ENCODE peak calls at places on chromosomes 3 and 15, in ten cellular contexts. B, I, G, U, K, S, O, X, Z and Q are unnamed samples.

GRCh38 chr15:69849232-69849610 is 248.5 kb downstream of the TLE3 start:
- DNase-seq in I (no peak), X (no peak), G (peak; percentile 20), S (no peak), K (no peak), Z (no peak), U (no peak), B (no peak), O (no peak), Q (no peak)

GRCh38 chr3:66428733-66429132 is 72.1 kb downstream of the LRIG1 start:
- DNase-seq in O (peak; percentile 85), I (no peak), K (peak; percentile 62), B (peak; percentile 65), Z (peak; percentile 75), X (peak; percentile 76), S (peak; percentile 64), U (peak; percentile 88), G (peak; percentile 100), Q (peak; percentile 95)

GRCh38 chr3:165895919-165896318 is 58.7 kb upstream of the BCHE start:
- DNase-seq in S (no peak), I (peak; percentile 31), K (peak; percentile 48), B (no peak), U (no peak), X (no peak), G (no peak), Z (no peak), O (no peak), Q (no peak)

GRCh38 chr3:174891524-174892203 is 32.5 kb downstream of the NAALADL2 start:
- DNase-seq in B (no peak), I (peak; percentile 21), K (peak; percentile 3), G (peak; percentile 9), S (no peak), Z (no peak), X (no peak), O (no peak), U (no peak), Q (no peak)

GRCh38 chr3:113747719-113748046 is 848 bp downstream of the ATP6V1A start:
- DNase-seq in Z (no peak), U (no peak), O (no peak), K (no peak), B (no peak), I (peak; percentile 12), X (no peak), G (no peak), S (no peak), Q (no peak)

GRCh38 chr15:63818191-63818590 is 15.6 kb downstream of the HERC1 start:
- DNase-seq in X (no peak), B (no peak), I (no peak), S (no peak), G (peak; percentile 22), K (peak; percentile 32), O (no peak), U (no peak), Z (no peak), Q (no peak)

GRCh38 chr3:8847317-8847716 is 77.9 kb upstream of the OXTR start:
- DNase-seq in B (no peak), U (no peak), G (no peak), X (no peak), Z (no peak), I (no peak), O (no peak), K (no peak), S (no peak), Q (no peak)

GRCh38 chr3:48919215-48920138 is 835 bp downstream of the ARIH2 start:
- DNase-seq in O (no peak), B (peak; percentile 20), K (peak; percentile 61), Z (peak; percentile 77), S (no peak), G (peak; percentile 50), X (peak; percentile 28), I (peak; percentile 64), U (no peak), Q (peak; percentile 16)

DNA sequence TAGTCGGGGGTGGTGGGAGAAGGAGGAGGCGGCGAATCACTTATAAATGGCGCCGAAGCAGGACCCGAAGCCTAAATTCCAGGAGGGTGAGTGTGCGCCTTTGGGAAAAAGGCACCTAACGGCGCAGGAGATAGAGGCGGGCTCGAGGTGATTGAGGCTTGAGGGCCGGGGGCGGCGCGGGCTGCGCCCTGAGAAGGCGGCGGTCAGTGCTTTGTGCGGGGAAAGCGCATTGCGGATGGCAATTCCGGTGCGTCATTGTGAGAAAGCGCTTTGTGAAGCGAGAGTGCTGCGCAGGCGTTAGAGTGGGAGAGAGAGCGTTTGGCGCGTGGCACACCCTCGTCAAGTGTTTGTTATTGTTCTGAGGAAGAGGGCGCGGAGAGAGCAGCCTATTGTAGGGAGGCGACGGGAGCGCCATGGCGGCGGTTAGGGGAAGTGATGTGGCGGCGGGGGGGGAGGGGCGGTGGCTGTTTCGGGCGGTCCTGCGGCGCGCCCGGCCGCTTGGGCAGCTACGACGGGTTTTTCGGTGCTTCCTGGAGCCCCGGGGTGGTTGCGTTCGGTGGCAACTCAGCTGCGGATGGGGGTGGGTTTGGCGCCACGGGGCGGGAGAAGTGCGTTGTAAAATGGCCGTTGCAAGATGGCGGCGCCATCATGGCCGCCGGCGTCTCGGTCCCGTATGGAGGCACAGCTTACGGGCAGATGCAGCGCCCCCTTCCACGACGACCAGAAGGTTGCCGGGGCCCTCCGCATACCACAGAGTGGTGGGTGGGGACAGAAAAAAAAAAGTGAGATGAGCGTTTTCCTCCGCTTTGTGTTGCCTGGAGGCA is 494 bp downstream of the MORF4L1 start:
- DNase-seq in S (peak; percentile 55), U (peak; percentile 84), Z (peak; percentile 91), B (peak; percentile 85), O (peak; percentile 72), G (peak; percentile 93), I (peak; percentile 93), X (peak; percentile 78), K (peak; percentile 94), Q (peak; percentile 52)
- TF ChIP-seq CTCF in S (peak; percentile 35), U (peak; percentile 11), Z (peak; percentile 41), B (peak; percentile 61), O (no peak), G (peak; percentile 60), I (peak; percentile 24), X (no peak), K (peak; percentile 46), Q (peak; percentile 45)

GRCh38 chr15:41584636-41585139 is 25.7 kb downstream of the TYRO3 start:
- DNase-seq in K (no peak), Z (no peak), I (peak; percentile 42), S (no peak), G (no peak), X (no peak), O (no peak), U (no peak), B (no peak), Q (no peak)

GRCh38 chr15:41583795-41584194 is 24.8 kb downstream of the TYRO3 start:
- DNase-seq in G (no peak), X (no peak), S (no peak), O (no peak), K (no peak), B (no peak), I (peak; percentile 69), U (no peak), Z (no peak), Q (no peak)

GRCh38 chr15:41581110-41581509 is 22.1 kb downstream of the TYRO3 start:
- DNase-seq in Z (no peak), I (peak; percentile 85), U (no peak), S (no peak), B (no peak), K (peak; percentile 71), X (no peak), G (no peak), O (no peak), Q (no peak)

DNA sequence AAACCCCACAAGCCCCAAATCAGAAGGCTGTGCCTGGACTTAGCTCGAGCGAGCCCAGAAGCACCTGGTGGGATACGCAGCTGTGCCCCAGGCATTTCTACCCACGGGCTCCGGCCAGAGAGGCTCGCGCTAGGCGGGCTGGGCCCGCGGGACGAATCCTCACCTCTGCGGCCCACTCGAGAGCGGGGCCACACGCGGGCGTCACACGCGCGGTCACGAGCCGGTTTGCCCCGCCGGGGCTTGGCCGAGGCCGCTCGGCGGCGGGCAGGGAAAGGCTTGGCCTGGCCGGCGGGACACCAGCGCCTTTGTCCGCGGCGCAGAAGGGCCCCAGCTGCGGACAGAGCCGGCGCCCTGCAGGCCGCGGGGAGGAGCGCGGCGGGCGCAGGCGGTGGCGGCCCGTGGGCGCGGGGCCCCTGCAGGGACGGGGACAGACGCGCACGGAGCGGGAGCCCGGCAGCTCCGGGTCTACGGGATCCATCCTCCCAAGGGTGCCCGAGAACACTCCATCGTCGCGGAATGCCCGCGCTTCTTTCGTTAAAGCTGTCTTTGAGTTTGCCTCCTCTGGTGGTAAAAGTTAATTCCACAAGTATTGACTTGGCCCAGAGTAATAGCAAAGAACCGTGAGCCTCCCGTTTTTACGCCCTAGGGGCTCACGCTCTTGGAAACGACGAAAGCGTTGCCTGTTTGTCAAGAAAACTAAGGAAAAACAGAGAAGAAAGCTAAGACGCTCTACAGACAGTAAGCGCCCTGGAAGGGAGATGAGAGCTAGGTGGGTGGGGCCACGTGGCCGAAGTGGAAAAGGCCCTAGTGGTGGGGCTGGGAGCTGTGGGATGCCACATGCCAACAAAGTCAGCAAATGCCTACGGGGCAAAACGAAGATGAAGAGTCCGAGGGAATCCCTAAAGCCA is 26.4 kb downstream of the TYRO3 start:
- DNase-seq in K (peak; percentile 58), G (peak; percentile 44), X (peak; percentile 48), S (peak; percentile 2), U (no peak), Z (peak; percentile 64), I (peak; percentile 82), B (peak; percentile 52), O (no peak), Q (no peak)
- H3K4me3 ChIP-seq in K (peak overlapping the region; percentile 12), G (peak overlapping the region; percentile 23), X (peak overlapping the region; percentile 58), S (peak overlapping the region; percentile 68), U (peak overlapping the region; percentile 57), Z (peak overlapping the region; percentile 46), I (peak overlapping the region; percentile 49), B (peak overlapping the region; percentile 68), O (peak overlapping the region; percentile 76), Q (peak overlapping the region; percentile 22)

GRCh38 chr15:29704950-29705597 is 117.2 kb downstream of the TJP1 start:
- DNase-seq in O (no peak), G (no peak), U (no peak), I (no peak), S (no peak), B (no peak), Z (no peak), X (no peak), K (no peak), Q (no peak)
- H3K36me3 ChIP-seq in O (peaks cover 13% of the 10 kb centered on the region), G (peaks cover 46% of the 10 kb centered on the region), U (peaks cover 95% of the 10 kb centered on the region), I (peaks cover 7% of the 10 kb centered on the region), S (peaks cover 38% of the 10 kb centered on the region), B (peaks cover 100% of the 10 kb centered on the region), Z (peaks cover 30% of the 10 kb centered on the region), X (peaks cover 99% of the 10 kb centered on the region), K (peaks cover 9% of the 10 kb centered on the region), Q (peaks cover 5% of the 10 kb centered on the region)

GRCh38 chr3:183447206-183448001 is 19.0 kb upstream of the MCF2L2 start:
- DNase-seq in B (peak; percentile 89), O (peak; percentile 65), Z (peak; percentile 89), U (peak; percentile 80), X (peak; percentile 82), I (peak; percentile 94), S (no peak), G (peak; percentile 67), K (peak; percentile 94), Q (peak; percentile 78)

GRCh38 chr3:183448369-183449128 is 20.1 kb upstream of the MCF2L2 start:
- DNase-seq in I (no peak), G (no peak), K (no peak), S (no peak), B (no peak), O (no peak), X (no peak), U (no peak), Z (no peak), Q (no peak)

GRCh38 chr3:183449791-183450190 is 21.4 kb upstream of the MCF2L2 start:
- DNase-seq in K (no peak), B (no peak), Z (no peak), O (no peak), G (peak; percentile 9), X (no peak), I (no peak), S (no peak), U (no peak), Q (no peak)

GRCh38 chr3:183446838-183447205 is 18.4 kb upstream of the MCF2L2 start:
- DNase-seq in G (no peak), K (no peak), S (no peak), Z (no peak), I (no peak), U (no peak), B (no peak), X (no peak), O (no peak), Q (no peak)

GRCh38 chr3:183449391-183449790 is 21.0 kb upstream of the MCF2L2 start:
- DNase-seq in B (no peak), G (peak; percentile 38), K (peak; percentile 43), S (no peak), Z (no peak), I (no peak), U (no peak), X (no peak), O (no peak), Q (no peak)
- TF ChIP-seq CTCF in B (peak; percentile 30), G (no peak), K (no peak), S (no peak), Z (no peak), I (no peak), U (no peak), X (no peak), O (no peak), Q (no peak)